ENCODE peak calls at places on chromosomes 2 and 18, in seven cellular contexts. One of them, this sample, is unnamed.
A peak's percentile ranks its signal among the peaks of the same experiment; 100 is the strongest.

GRCh38 chr2:70656421-70657010 is 102.9 kb upstream of the TGFA start:
- DNase-seq in ovary: no peak
- DNase-seq in GM23338: no peak
- DNase-seq in lower lobe of right lung: no peak
- DNase-seq in fibroblast of lung: no peak
- DNase-seq in neuronal stem cell: no peak
- DNase-seq in GM23248: no peak
- DNase-seq in this sample: no peak

GRCh38 chr2:26633351-26633945 is 7.7 kb downstream of the CIB4 start:
- DNase-seq in GM23338: no peak
- DNase-seq in fibroblast of lung: no peak
- DNase-seq in ovary: no peak
- DNase-seq in neuronal stem cell: no peak
- DNase-seq in lower lobe of right lung: peak; percentile 25
- DNase-seq in GM23248: no peak
- DNase-seq in this sample: no peak

GRCh38 chr2:101679037-101679726 is 18.3 kb upstream of the MAP4K4 start:
- DNase-seq in fibroblast of lung: peak; percentile 86
- DNase-seq in GM23338: no peak
- DNase-seq in neuronal stem cell: no peak
- DNase-seq in GM23248: peak; percentile 79
- DNase-seq in ovary: no peak
- DNase-seq in lower lobe of right lung: no peak
- DNase-seq in this sample: no peak

GRCh38 chr2:239306274-239307220 is 94.3 kb downstream of the HDAC4 start:
- DNase-seq in ovary: peak; percentile 31
- DNase-seq in GM23248: no peak
- DNase-seq in fibroblast of lung: no peak
- DNase-seq in GM23338: no peak
- DNase-seq in lower lobe of right lung: no peak
- DNase-seq in neuronal stem cell: no peak
- DNase-seq in this sample: no peak

GRCh38 chr18:36415606-36416005 is 118.1 kb downstream of the FHOD3 start:
- DNase-seq in GM23248: peak; percentile 59
- DNase-seq in ovary: no peak
- DNase-seq in neuronal stem cell: no peak
- DNase-seq in GM23338: no peak
- DNase-seq in fibroblast of lung: no peak
- DNase-seq in lower lobe of right lung: no peak
- DNase-seq in this sample: no peak

GRCh38 chr2:35428548-35428947 is 927.0 kb upstream of the CRIM1 start:
- DNase-seq in lower lobe of right lung: peak; percentile 42
- DNase-seq in GM23338: peak; percentile 85
- DNase-seq in ovary: no peak
- DNase-seq in GM23248: peak; percentile 20
- DNase-seq in fibroblast of lung: peak; percentile 12
- DNase-seq in neuronal stem cell: peak; percentile 17
- DNase-seq in this sample: peak; percentile 76

GRCh38 chr18:75074196-75075015 is 134.5 kb downstream of the PTGR3 start:
- DNase-seq in neuronal stem cell: no peak
- DNase-seq in fibroblast of lung: no peak
- DNase-seq in ovary: no peak
- DNase-seq in lower lobe of right lung: no peak
- DNase-seq in GM23338: no peak
- DNase-seq in GM23248: no peak
- DNase-seq in this sample: no peak

GRCh38 chr2:225737556-225737955 is 338.0 kb downstream of the NYAP2 start:
- DNase-seq in fibroblast of lung: peak; percentile 11
- DNase-seq in GM23338: no peak
- DNase-seq in neuronal stem cell: no peak
- DNase-seq in lower lobe of right lung: no peak
- DNase-seq in ovary: no peak
- DNase-seq in GM23248: peak; percentile 46
- DNase-seq in this sample: no peak

GRCh38 chr2:191009541-191010374 is 4.2 kb downstream of the STAT1 start:
- DNase-seq in GM23338: no peak
- DNase-seq in fibroblast of lung: peak; percentile 34
- DNase-seq in lower lobe of right lung: no peak
- DNase-seq in neuronal stem cell: no peak
- DNase-seq in ovary: no peak
- DNase-seq in GM23248: peak; percentile 77
- DNase-seq in this sample: no peak

GRCh38 chr2:84631047-84631446 is 114.7 kb downstream of the DNAH6 start:
- DNase-seq in fibroblast of lung: peak; percentile 63
- DNase-seq in ovary: no peak
- DNase-seq in lower lobe of right lung: no peak
- DNase-seq in GM23338: peak; percentile 62
- DNase-seq in neuronal stem cell: peak; percentile 14
- DNase-seq in GM23248: peak; percentile 58
- DNase-seq in this sample: peak; percentile 7

GRCh38 chr2:84846732-84847131 is 34.2 kb downstream of the TRABD2A start:
- DNase-seq in lower lobe of right lung: no peak
- DNase-seq in neuronal stem cell: no peak
- DNase-seq in ovary: no peak
- DNase-seq in GM23248: peak; percentile 56
- DNase-seq in fibroblast of lung: no peak
- DNase-seq in GM23338: no peak
- DNase-seq in this sample: no peak

GRCh38 chr2:17976871-17977746 is 98.6 kb downstream of the KCNS3 start:
- DNase-seq in ovary: no peak
- DNase-seq in fibroblast of lung: peak; percentile 100
- DNase-seq in lower lobe of right lung: no peak
- DNase-seq in neuronal stem cell: no peak
- DNase-seq in GM23248: peak; percentile 97
- DNase-seq in GM23338: no peak
- DNase-seq in this sample: no peak

GRCh38 chr2:235432741-235433520 is 60.9 kb upstream of the AGAP1 start:
- DNase-seq in neuronal stem cell: no peak
- DNase-seq in ovary: peak; percentile 21
- DNase-seq in lower lobe of right lung: no peak
- DNase-seq in fibroblast of lung: no peak
- DNase-seq in GM23248: no peak
- DNase-seq in GM23338: no peak
- DNase-seq in this sample: no peak

GRCh38 chr2:78940998-78941397 is 84.5 kb upstream of the REG3G start:
- DNase-seq in GM23338: no peak
- DNase-seq in ovary: no peak
- DNase-seq in lower lobe of right lung: no peak
- DNase-seq in fibroblast of lung: no peak
- DNase-seq in GM23248: no peak
- DNase-seq in neuronal stem cell: no peak
- DNase-seq in this sample: no peak

GRCh38 chr2:157837851-157838441 is 38.2 kb downstream of the ACVR1 start:
- DNase-seq in fibroblast of lung: peak; percentile 66
- DNase-seq in GM23338: no peak
- DNase-seq in GM23248: peak; percentile 63
- DNase-seq in neuronal stem cell: no peak
- DNase-seq in ovary: peak; percentile 30
- DNase-seq in lower lobe of right lung: no peak
- DNase-seq in this sample: no peak

GRCh38 chr18:62959481-62959880 is 244.1 kb downstream of the PHLPP1 start:
- DNase-seq in ovary: no peak
- DNase-seq in fibroblast of lung: no peak
- DNase-seq in GM23338: no peak
- DNase-seq in lower lobe of right lung: no peak
- DNase-seq in neuronal stem cell: no peak
- DNase-seq in GM23248: no peak
- DNase-seq in this sample: no peak

GRCh38 chr2:6080837-6081541 is 388.8 kb downstream of the SOX11 start:
- DNase-seq in fibroblast of lung: no peak
- DNase-seq in neuronal stem cell: no peak
- DNase-seq in lower lobe of right lung: no peak
- DNase-seq in ovary: no peak
- DNase-seq in GM23338: no peak
- DNase-seq in GM23248: no peak
- DNase-seq in this sample: no peak

GRCh38 chr2:225486226-225486625 is 86.7 kb downstream of the NYAP2 start:
- DNase-seq in GM23248: no peak
- DNase-seq in lower lobe of right lung: no peak
- DNase-seq in neuronal stem cell: no peak
- DNase-seq in ovary: no peak
- DNase-seq in fibroblast of lung: no peak
- DNase-seq in GM23338: no peak
- DNase-seq in this sample: no peak

GRCh38 chr18:54209471-54210180 is 14.8 kb downstream of the MBD2 start:
- DNase-seq in lower lobe of right lung: no peak
- DNase-seq in GM23248: peak; percentile 38
- DNase-seq in GM23338: no peak
- DNase-seq in fibroblast of lung: no peak
- DNase-seq in ovary: no peak
- DNase-seq in neuronal stem cell: no peak
- DNase-seq in this sample: no peak

GRCh38 chr2:18762667-18763066 is 173.3 kb upstream of the NT5C1B start:
- DNase-seq in neuronal stem cell: no peak
- DNase-seq in GM23248: no peak
- DNase-seq in GM23338: no peak
- DNase-seq in lower lobe of right lung: no peak
- DNase-seq in fibroblast of lung: no peak
- DNase-seq in ovary: no peak
- DNase-seq in this sample: no peak

DNA sequence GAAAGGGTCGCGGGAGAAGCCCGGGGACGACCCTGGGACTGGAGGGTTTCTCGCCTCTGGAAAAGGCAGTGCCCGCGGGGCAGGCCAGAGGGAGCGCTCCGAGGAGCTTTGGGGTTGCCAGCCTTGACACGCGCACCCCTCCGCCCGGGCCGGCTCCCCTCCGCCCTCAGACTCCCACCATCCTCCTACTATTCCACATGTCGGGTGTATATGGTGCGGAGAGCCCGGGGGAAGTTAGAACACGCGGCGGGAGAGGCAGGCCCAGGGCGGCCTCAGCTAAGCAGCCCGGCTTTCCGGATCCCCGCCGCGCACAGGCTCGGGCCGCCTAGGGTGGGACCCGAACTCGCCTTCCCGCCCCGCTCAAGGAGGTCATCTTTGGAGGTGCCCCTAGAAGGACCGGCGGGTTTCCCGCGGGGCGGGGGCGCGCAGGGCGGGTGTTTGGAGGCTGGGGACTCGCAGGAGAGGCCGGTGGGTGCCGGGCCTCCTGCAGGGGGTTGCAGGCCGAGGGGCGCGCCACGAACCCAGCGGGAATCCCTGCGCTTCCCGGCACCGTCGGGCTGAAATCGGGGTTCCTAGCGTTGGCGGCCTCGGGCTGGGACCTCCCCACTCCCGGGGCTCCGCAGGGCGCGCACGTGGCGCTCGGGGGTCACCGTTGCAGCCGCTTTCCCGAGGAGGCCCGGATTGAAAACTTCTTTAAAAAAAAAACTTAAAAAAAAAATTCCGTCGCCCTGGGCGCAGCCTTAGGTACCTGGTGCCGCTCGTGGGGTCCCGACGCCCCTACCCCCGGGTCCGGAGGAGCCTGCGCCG is 3.7 kb downstream of the NFATC1 start:
- DNase-seq in lower lobe of right lung: peak; percentile 61
- DNase-seq in GM23338: no peak
- DNase-seq in neuronal stem cell: no peak
- DNase-seq in fibroblast of lung: no peak
- DNase-seq in ovary: peak; percentile 58
- DNase-seq in GM23248: peak; percentile 29
- DNase-seq in this sample: no peak
- H3K36me3 ChIP-seq in lower lobe of right lung: no peaks in the 10 kb centered on the region
- H3K36me3 ChIP-seq in GM23338: no peaks in the 10 kb centered on the region
- H3K36me3 ChIP-seq in neuronal stem cell: no peaks in the 10 kb centered on the region
- H3K36me3 ChIP-seq in fibroblast of lung: no peaks in the 10 kb centered on the region
- H3K36me3 ChIP-seq in ovary: no peaks in the 10 kb centered on the region
- H3K36me3 ChIP-seq in GM23248: no peaks in the 10 kb centered on the region
- H3K36me3 ChIP-seq in this sample: no peaks in the 10 kb centered on the region

GRCh38 chr2:31935370-31935769 is 75.4 kb downstream of the MEMO1 start:
- DNase-seq in GM23338: no peak
- DNase-seq in lower lobe of right lung: no peak
- DNase-seq in GM23248: no peak
- DNase-seq in neuronal stem cell: no peak
- DNase-seq in ovary: no peak
- DNase-seq in fibroblast of lung: no peak
- DNase-seq in this sample: no peak

GRCh38 chr2:31931916-31932315 is 78.9 kb downstream of the MEMO1 start:
- DNase-seq in fibroblast of lung: peak; percentile 8
- DNase-seq in lower lobe of right lung: no peak
- DNase-seq in GM23248: no peak
- DNase-seq in ovary: no peak
- DNase-seq in GM23338: no peak
- DNase-seq in neuronal stem cell: no peak
- DNase-seq in this sample: no peak

GRCh38 chr2:31937741-31938140 is 73.1 kb downstream of the MEMO1 start:
- DNase-seq in neuronal stem cell: no peak
- DNase-seq in lower lobe of right lung: no peak
- DNase-seq in GM23338: no peak
- DNase-seq in ovary: no peak
- DNase-seq in GM23248: peak; percentile 39
- DNase-seq in fibroblast of lung: no peak
- DNase-seq in this sample: no peak

GRCh38 chr2:31932589-31932988 is 78.2 kb downstream of the MEMO1 start:
- DNase-seq in GM23338: no peak
- DNase-seq in fibroblast of lung: no peak
- DNase-seq in neuronal stem cell: no peak
- DNase-seq in lower lobe of right lung: no peak
- DNase-seq in ovary: no peak
- DNase-seq in GM23248: no peak
- DNase-seq in this sample: no peak
- H3K4me1 ChIP-seq in GM23338: no peaks in the 10 kb centered on the region
- H3K4me1 ChIP-seq in fibroblast of lung: no peaks in the 10 kb centered on the region
- H3K4me1 ChIP-seq in neuronal stem cell: no peaks in the 10 kb centered on the region
- H3K4me1 ChIP-seq in lower lobe of right lung: no peaks in the 10 kb centered on the region
- H3K4me1 ChIP-seq in ovary: no peaks in the 10 kb centered on the region
- H3K4me1 ChIP-seq in GM23248: peaks cover 4% of the 10 kb centered on the region
- H3K4me1 ChIP-seq in this sample: no peaks in the 10 kb centered on the region

DNA sequence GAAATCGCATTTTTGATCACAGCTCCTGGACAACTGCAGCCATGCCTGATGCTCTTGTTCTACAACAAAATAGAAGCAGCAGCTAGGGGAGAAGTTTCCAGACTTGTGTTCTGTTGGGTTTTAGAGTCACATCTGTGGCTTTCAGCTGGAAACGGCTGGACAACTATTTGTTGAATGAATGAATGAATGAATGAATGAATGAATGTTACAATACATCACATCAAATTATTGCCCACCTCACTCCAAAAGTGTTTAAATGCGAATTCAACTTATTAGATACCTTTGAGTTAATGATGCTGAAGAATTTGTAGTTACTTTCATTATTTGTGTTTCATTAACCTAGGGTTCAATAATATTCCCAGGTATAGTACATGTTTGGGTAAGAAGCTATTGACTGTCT is 8.5 kb upstream of the METTL21A start:
- DNase-seq in GM23248: no peak
- DNase-seq in lower lobe of right lung: no peak
- DNase-seq in neuronal stem cell: no peak
- DNase-seq in ovary: no peak
- DNase-seq in fibroblast of lung: no peak
- DNase-seq in GM23338: no peak
- DNase-seq in this sample: no peak
- H3K4me3 ChIP-seq in GM23248: no peak overlapping the region
- H3K4me3 ChIP-seq in lower lobe of right lung: no peak overlapping the region
- H3K4me3 ChIP-seq in neuronal stem cell: no peak overlapping the region
- H3K4me3 ChIP-seq in ovary: no peak overlapping the region
- H3K4me3 ChIP-seq in fibroblast of lung: no peak overlapping the region
- H3K4me3 ChIP-seq in GM23338: no peak overlapping the region
- H3K4me3 ChIP-seq in this sample: no peak overlapping the region

GRCh38 chr2:231791107-231791506 is 4.9 kb downstream of the COPS7B start:
- DNase-seq in ovary: no peak
- DNase-seq in fibroblast of lung: no peak
- DNase-seq in neuronal stem cell: no peak
- DNase-seq in lower lobe of right lung: no peak
- DNase-seq in GM23248: no peak
- DNase-seq in GM23338: no peak
- DNase-seq in this sample: no peak

GRCh38 chr2:231795525-231796327 is 9.5 kb downstream of the COPS7B start:
- DNase-seq in ovary: no peak
- DNase-seq in GM23248: peak; percentile 74
- DNase-seq in neuronal stem cell: no peak
- DNase-seq in lower lobe of right lung: no peak
- DNase-seq in GM23338: peak; percentile 56
- DNase-seq in fibroblast of lung: peak; percentile 69
- DNase-seq in this sample: peak; percentile 24

GRCh38 chr2:231794383-231794782 is 8.1 kb downstream of the COPS7B start:
- DNase-seq in GM23338: no peak
- DNase-seq in ovary: no peak
- DNase-seq in lower lobe of right lung: no peak
- DNase-seq in fibroblast of lung: no peak
- DNase-seq in neuronal stem cell: no peak
- DNase-seq in GM23248: no peak
- DNase-seq in this sample: no peak
- H3K36me3 ChIP-seq in GM23338: peaks cover 18% of the 10 kb centered on the region
- H3K36me3 ChIP-seq in ovary: no peaks in the 10 kb centered on the region
- H3K36me3 ChIP-seq in lower lobe of right lung: peaks cover 95% of the 10 kb centered on the region
- H3K36me3 ChIP-seq in fibroblast of lung: peaks cover 13% of the 10 kb centered on the region
- H3K36me3 ChIP-seq in neuronal stem cell: peaks cover 40% of the 10 kb centered on the region
- H3K36me3 ChIP-seq in GM23248: peaks cover 19% of the 10 kb centered on the region
- H3K36me3 ChIP-seq in this sample: peaks cover 63% of the 10 kb centered on the region

This sample was measured in HAP-1.